ENCODE peak calls at places on chromosomes 13 and 19, in eight cellular contexts. Q is uterus, C is astrocyte of the cerebellum, E is PC-9, I is upper lobe of right lung, V is thyroid gland, A is endodermal cell, S is cardiac muscle cell. Y is an unnamed sample.

GRCh38 chr13:108895220-108895704 is 265.9 kb downstream of the MYO16 start:
- DNase-seq in V (no peak), E (peak; percentile 78), S (peak; percentile 63), Q (no peak), C (peak; percentile 42), I (no peak), A (no peak), Y (no peak)

GRCh38 chr19:3986260-3987041 is 1.2 kb upstream of the EEF2 start:
- DNase-seq in C (no peak), V (peak; percentile 83), S (peak; percentile 78), Q (no peak), E (peak; percentile 70), A (peak; percentile 81), I (no peak), Y (peak; percentile 38)

GRCh38 chr13:21674271-21675009 is 3.6 kb downstream of the FGF9 start:
- DNase-seq in S (peak; percentile 66), C (no peak), A (peak; percentile 72), V (no peak), Q (no peak), E (no peak), I (peak; percentile 69), Y (no peak)

GRCh38 chr13:95319551-95320274 is 18.5 kb upstream of the ABCC4 start:
- DNase-seq in Q (no peak), E (no peak), S (no peak), I (no peak), A (no peak), V (no peak), C (no peak), Y (no peak)

GRCh38 chr13:71240906-71241305 is 626.1 kb downstream of the DACH1 start:
- DNase-seq in E (no peak), S (peak; percentile 15), I (no peak), V (no peak), C (peak; percentile 9), Q (no peak), A (peak; percentile 39), Y (no peak)

GRCh38 chr13:77239312-77239711 is 87.6 kb downstream of the MYCBP2 start:
- DNase-seq in V (no peak), S (no peak), I (no peak), E (no peak), A (no peak), C (no peak), Q (no peak), Y (no peak)

GRCh38 chr13:32538234-32538620 is 368 bp downstream of the N4BP2L2 start:
- DNase-seq in E (peak; percentile 48), C (peak; percentile 15), I (peak; percentile 71), S (peak; percentile 65), Q (no peak), V (no peak), A (no peak), Y (peak; percentile 51)

GRCh38 chr19:32558607-32559228 is 22.3 kb upstream of the PDCD5 start:
- DNase-seq in C (no peak), A (peak; percentile 63), V (no peak), S (no peak), E (no peak), I (no peak), Q (no peak), Y (no peak)

GRCh38 chr13:107956889-107957288 is 258.4 kb downstream of the LIG4 start:
- DNase-seq in E (no peak), A (no peak), Q (no peak), S (no peak), V (no peak), I (no peak), C (no peak), Y (no peak)

GRCh38 chr19:46863818-46864629 is 3.2 kb downstream of the ARHGAP35 start:
- DNase-seq in A (peak; percentile 75), Q (no peak), V (peak; percentile 82), E (peak; percentile 99), C (peak; percentile 76), S (peak; percentile 36), I (peak; percentile 73), Y (no peak)

GRCh38 chr19:43700368-43701015 is 15.4 kb upstream of the IRGC start:
- DNase-seq in Q (peak; percentile 70), A (no peak), I (no peak), S (no peak), E (no peak), C (peak; percentile 66), V (no peak), Y (peak; percentile 44)

GRCh38 chr13:108993346-108993745 is 363.9 kb downstream of the MYO16 start:
- DNase-seq in C (no peak), Q (no peak), V (no peak), S (no peak), I (no peak), E (no peak), A (no peak), Y (no peak)

GRCh38 chr13:114131581-114132418 is 623 bp downstream of the RASA3 start:
- DNase-seq in Q (peak; percentile 37), V (peak; percentile 44), E (no peak), I (no peak), C (no peak), S (peak; percentile 49), A (no peak), Y (peak; percentile 75)

GRCh38 chr13:23383151-23383550 is 50.4 kb downstream of the SACS start:
- DNase-seq in E (no peak), I (no peak), C (no peak), Q (no peak), A (no peak), V (no peak), S (no peak), Y (no peak)

GRCh38 chr13:23384111-23384510 is 49.4 kb downstream of the SACS start:
- DNase-seq in E (no peak), C (no peak), A (no peak), V (no peak), Q (no peak), I (no peak), S (no peak), Y (no peak)

GRCh38 chr13:23381877-23382276 is 51.6 kb downstream of the SACS start:
- DNase-seq in A (no peak), Q (no peak), I (no peak), E (no peak), C (no peak), S (no peak), V (peak; percentile 48), Y (no peak)

GRCh38 chr13:23385931-23386330 is 47.6 kb downstream of the SACS start:
- DNase-seq in Q (no peak), C (no peak), S (no peak), A (no peak), E (no peak), I (no peak), V (no peak), Y (no peak)

DNA sequence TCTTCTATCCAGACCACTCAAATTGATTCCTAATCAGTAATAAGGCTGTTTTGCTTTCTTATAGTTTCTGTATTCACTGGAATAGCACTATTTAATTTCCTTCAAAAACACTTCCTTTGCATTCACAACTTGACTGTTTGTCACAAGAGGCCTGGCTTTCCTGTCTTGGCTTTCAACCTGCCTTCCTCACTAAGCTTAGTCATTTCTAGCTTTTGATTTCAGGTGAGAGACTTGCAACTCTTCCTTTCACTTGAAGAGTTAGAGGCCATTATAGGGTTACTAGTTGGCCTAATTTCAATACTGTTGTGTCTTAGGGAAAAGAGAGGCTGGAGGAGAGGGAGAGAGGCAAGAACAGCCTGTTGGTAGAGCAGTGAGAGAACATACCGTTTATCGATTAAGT is 47.0 kb downstream of the SACS start:
- DNase-seq in E (no peak), C (no peak), S (no peak), I (no peak), Q (no peak), V (no peak), A (no peak), Y (no peak)
- TF ChIP-seq CTCF in E (no peak), C (no peak), S (no peak), I (no peak), Q (no peak), V (no peak), A (no peak), Y (no peak)

DNA sequence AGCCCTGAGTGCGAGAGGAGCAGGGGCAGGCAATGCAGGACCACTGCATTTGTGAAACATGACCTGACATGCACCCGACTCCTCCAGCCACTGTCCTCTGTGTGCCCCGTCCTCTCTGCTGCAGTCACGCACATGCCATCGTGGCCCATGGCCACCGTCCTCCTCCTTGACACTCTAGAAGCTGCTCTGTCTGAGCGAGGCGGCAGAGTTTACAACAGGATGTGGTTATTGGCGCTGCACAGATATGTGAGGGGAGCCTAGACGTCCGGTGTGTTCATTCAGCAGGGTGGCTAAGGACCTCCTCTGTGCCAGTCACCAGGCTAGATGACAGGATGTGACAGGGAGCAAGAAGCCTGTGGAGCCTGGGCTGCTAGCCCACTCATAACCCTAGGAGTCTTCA is 277.8 kb downstream of the FOXO1 start:
- DNase-seq in C (no peak), A (no peak), I (no peak), V (peak; percentile 27), E (no peak), Q (no peak), S (no peak), Y (no peak)
- H3K4me3 ChIP-seq in C (no peak overlapping the region), A (no peak overlapping the region), I (no peak overlapping the region), V (no peak overlapping the region), E (no peak overlapping the region), Q (no peak overlapping the region), S (no peak overlapping the region), Y (no peak overlapping the region)

GRCh38 chr19:34932494-34932893 is 5.8 kb downstream of the ZNF30 start:
- DNase-seq in S (no peak), C (no peak), A (no peak), E (no peak), V (no peak), I (no peak), Q (no peak), Y (no peak)

GRCh38 chr19:34926361-34926684 is 380 bp upstream of the ZNF30 start:
- DNase-seq in Q (no peak), S (no peak), A (no peak), I (no peak), V (no peak), C (no peak), E (no peak), Y (no peak)

GRCh38 chr19:34925278-34925855 is 1.3 kb upstream of the ZNF30 start:
- DNase-seq in S (no peak), A (no peak), V (no peak), I (peak; percentile 63), Q (no peak), E (no peak), C (no peak), Y (peak; percentile 63)

DNA sequence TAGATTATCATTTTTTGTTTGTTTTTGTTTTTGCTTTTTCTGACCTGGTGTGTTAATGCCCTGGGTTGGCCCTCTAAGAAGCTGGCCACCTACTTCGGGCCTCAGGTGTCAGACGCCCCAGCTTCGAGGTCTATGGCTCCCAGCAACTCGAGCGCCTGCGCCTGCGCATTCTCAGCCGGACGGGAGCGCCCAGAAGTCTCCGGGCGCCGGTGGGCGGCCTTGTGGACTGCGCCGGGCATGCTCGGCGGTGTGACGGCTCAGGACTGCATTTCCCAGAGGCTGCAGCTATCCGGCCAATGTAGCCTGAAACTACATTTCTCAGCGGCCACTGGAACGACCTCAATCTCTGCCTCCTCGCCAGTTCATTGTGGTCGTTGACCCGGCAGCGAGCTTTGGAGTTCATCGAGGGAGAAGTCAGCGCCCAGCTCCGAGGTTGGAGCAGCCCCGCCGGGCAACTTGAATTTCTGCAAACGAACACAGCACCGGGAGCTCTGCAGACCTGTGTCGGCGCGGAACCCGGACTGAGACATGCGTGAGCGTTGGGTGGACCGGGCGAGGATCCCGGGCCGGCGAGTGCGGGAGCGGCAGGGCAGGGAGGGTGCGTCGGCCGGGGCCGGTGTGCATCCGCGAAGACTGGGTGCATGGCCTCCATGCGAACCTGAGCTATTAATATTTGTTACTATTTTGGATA is at the start of gene ZNF30:
- DNase-seq in E (peak; percentile 45), Q (peak; percentile 89), S (peak; percentile 96), A (peak; percentile 96), I (peak; percentile 97), V (peak; percentile 96), C (peak; percentile 75), Y (peak; percentile 90)
- TF ChIP-seq CTCF in E (no peak), Q (no peak), S (no peak), A (no peak), I (no peak), V (no peak), C (no peak), Y (no peak)

GRCh38 chr13:33872005-33872351 is 54.0 kb downstream of the RFC3 start:
- DNase-seq in C (no peak), E (no peak), A (no peak), Q (no peak), I (no peak), S (no peak), V (no peak), Y (no peak)
- H3K4me3 ChIP-seq in C (no peak overlapping the region), E (no peak overlapping the region), A (no peak overlapping the region), Q (no peak overlapping the region), I (no peak overlapping the region), S (no peak overlapping the region), V (no peak overlapping the region), Y (no peak overlapping the region)